ENCODE peak calls at places on chromosomes 3 and 15, in four cellular contexts. V is K562, Z is H54, T is HFF-Myc. Q is an unnamed sample.
A peak's percentile ranks its signal among the peaks of the same experiment; 100 is the strongest.

GRCh38 chr15:23595368-23595767 is 29.9 kb downstream of the MKRN3 start:
- DNase-seq in V (no peak), Z (no peak), T (no peak), Q (no peak)

GRCh38 chr3:115401891-115402501 is 221.3 kb upstream of the GAP43 start:
- DNase-seq in V (no peak), Z (no peak), T (no peak), Q (peak; percentile 60)

GRCh38 chr3:134381836-134382442 is 7.7 kb upstream of the AMOTL2 start:
- DNase-seq in V (no peak), Z (no peak), T (no peak), Q (no peak)

GRCh38 chr3:83453010-83453409 is 1505.8 kb upstream of the CADM2 start:
- DNase-seq in V (no peak), Z (no peak), T (no peak), Q (no peak)

GRCh38 chr15:48426047-48426446 is 94.8 kb downstream of the DUT start:
- DNase-seq in V (no peak), Z (no peak), T (no peak), Q (no peak)

GRCh38 chr3:197354195-197355059 is 56.0 kb upstream of the DLG1 start:
- DNase-seq in V (no peak), Z (no peak), T (no peak), Q (no peak)

GRCh38 chr15:68592054-68592453 is 13.3 kb downstream of the CORO2B start:
- DNase-seq in V (no peak), Z (no peak), T (no peak), Q (no peak)

GRCh38 chr3:111712294-111713180 is 117.4 kb upstream of the ZBED2 start:
- DNase-seq in V (no peak), Z (peak; percentile 54), T (no peak), Q (no peak)

GRCh38 chr15:72339777-72340177 is 19.8 kb upstream of the CELF6 start:
- DNase-seq in V (no peak), Z (no peak), T (peak; percentile 92), Q (peak; percentile 95)

GRCh38 chr3:110806924-110807323 is 264.7 kb upstream of the NECTIN3 start:
- DNase-seq in V (no peak), Z (no peak), T (peak; percentile 29), Q (no peak)

GRCh38 chr15:68564173-68564572 is 14.6 kb upstream of the CORO2B start:
- DNase-seq in V (no peak), Z (no peak), T (no peak), Q (no peak)

GRCh38 chr15:62352817-62353216 is 187.7 kb upstream of the C2CD4B start:
- DNase-seq in V (no peak), Z (no peak), T (no peak), Q (no peak)

GRCh38 chr15:25053000-25053815 is 98.4 kb downstream of the SNRPN start:
- DNase-seq in V (no peak), Z (no peak), T (no peak), Q (no peak)

GRCh38 chr15:78365931-78366330 is 25.8 kb downstream of the CRABP1 start:
- DNase-seq in V (no peak), Z (no peak), T (no peak), Q (no peak)

GRCh38 chr3:122316368-122316767 is 8.7 kb upstream of the CSTA start:
- DNase-seq in V (no peak), Z (no peak), T (no peak), Q (no peak)

GRCh38 chr3:124812291-124813265 is 74.6 kb downstream of the ITGB5 start:
- DNase-seq in V (peak; percentile 66), Z (peak; percentile 89), T (peak; percentile 99), Q (peak; percentile 99)

GRCh38 chr15:81146454-81146853 is 12.4 kb downstream of the CFAP161 start:
- DNase-seq in V (no peak), Z (no peak), T (no peak), Q (no peak)

GRCh38 chr3:23667536-23668429 is 138.0 kb upstream of the UBE2E1 start:
- DNase-seq in V (no peak), Z (no peak), T (no peak), Q (no peak)

GRCh38 chr15:77607894-77608261 is 24.8 kb downstream of the LINGO1 start:
- DNase-seq in V (no peak), Z (no peak), T (no peak), Q (no peak)

GRCh38 chr3:9778102-9778501 is 8.4 kb upstream of the CAMK1 start:
- DNase-seq in V (no peak), Z (peak; percentile 50), T (no peak), Q (peak; percentile 55)

GRCh38 chr15:28919679-28920655 is 34.2 kb downstream of the APBA2 start:
- DNase-seq in V (no peak), Z (no peak), T (no peak), Q (no peak)

GRCh38 chr3:82376883-82377282 is 615.4 kb upstream of the GBE1 start:
- DNase-seq in V (no peak), Z (no peak), T (peak; percentile 3), Q (no peak)

GRCh38 chr3:158896729-158897128 is 94.9 kb downstream of the MFSD1 start:
- DNase-seq in V (no peak), Z (no peak), T (no peak), Q (no peak)

GRCh38 chr3:52817221-52817620 is 13.3 kb downstream of the ITIH4 start:
- DNase-seq in V (no peak), Z (no peak), T (no peak), Q (no peak)

Q was measured in skeletal muscle cell.